ENCODE peak calls at places on chromosomes 1 and 21, in six cellular contexts. X is Peyer's patch, V is stromal cell of bone marrow, I is cardiac fibroblast, M is C1 segment of cervical spinal cord, N is H4. C is an unnamed sample.

GRCh38 chr1:72557446-72558049 is 275.2 kb upstream of the NEGR1 start:
- DNase-seq in X (no peak), V (peak; percentile 21), I (peak; percentile 59), M (no peak), N (peak; percentile 74), C (no peak)

GRCh38 chr1:11178021-11179015 is 10.8 kb upstream of the ANGPTL7 start:
- DNase-seq in X (no peak), V (no peak), I (no peak), M (no peak), N (no peak), C (no peak)

GRCh38 chr1:48595613-48596012 is 123.6 kb upstream of the SPATA6 start:
- DNase-seq in X (no peak), V (no peak), I (no peak), M (no peak), N (no peak), C (no peak)

GRCh38 chr1:85607913-85608250 is 27.3 kb downstream of the CCN1 start:
- DNase-seq in X (no peak), V (no peak), I (no peak), M (no peak), N (no peak), C (no peak)

GRCh38 chr1:168225476-168226190 is at the start of gene SFT2D2:
- DNase-seq in X (peak; percentile 75), V (peak; percentile 54), I (peak; percentile 69), M (peak; percentile 82), N (peak; percentile 63), C (peak; percentile 89)

GRCh38 chr1:43065191-43065590 is 106.5 kb upstream of the SLC2A1 start:
- DNase-seq in X (no peak), V (no peak), I (no peak), M (no peak), N (no peak), C (no peak)

GRCh38 chr1:3978196-3978927 is 78.3 kb upstream of the C1orf174 start:
- DNase-seq in X (no peak), V (no peak), I (no peak), M (no peak), N (no peak), C (no peak)

GRCh38 chr1:93672069-93672468 is 9.6 kb downstream of the BCAR3 start:
- DNase-seq in X (peak; percentile 26), V (no peak), I (peak; percentile 92), M (no peak), N (peak; percentile 49), C (no peak)

GRCh38 chr1:7109901-7110300 is 324.6 kb downstream of the CAMTA1 start:
- DNase-seq in X (no peak), V (no peak), I (no peak), M (no peak), N (no peak), C (no peak)

GRCh38 chr1:156194300-156194652 is 372 bp downstream of the SLC25A44 start:
- DNase-seq in X (no peak), V (no peak), I (peak; percentile 19), M (no peak), N (no peak), C (no peak)

GRCh38 chr1:30684259-30684658 is 39.1 kb downstream of the MATN1 start:
- DNase-seq in X (no peak), V (no peak), I (no peak), M (no peak), N (no peak), C (no peak)

GRCh38 chr1:205301842-205302588 is 19.5 kb downstream of the NUAK2 start:
- DNase-seq in X (no peak), V (no peak), I (peak; percentile 66), M (no peak), N (no peak), C (no peak)

GRCh38 chr21:44436111-44436611 is 19.1 kb upstream of the LRRC3 start:
- DNase-seq in X (no peak), V (no peak), I (no peak), M (no peak), N (no peak), C (no peak)

GRCh38 chr1:93907718-93908117 is 1.5 kb downstream of the GCLM start:
- DNase-seq in X (no peak), V (no peak), I (peak; percentile 58), M (no peak), N (peak; percentile 43), C (peak; percentile 17)

GRCh38 chr1:160827418-160827817 is 31.4 kb downstream of the LY9 start:
- DNase-seq in X (no peak), V (no peak), I (no peak), M (no peak), N (no peak), C (no peak)

GRCh38 chr1:242431786-242432185 is 92.7 kb downstream of the PLD5 start:
- DNase-seq in X (no peak), V (no peak), I (no peak), M (no peak), N (no peak), C (no peak)

GRCh38 chr1:234841710-234842231 is 231.8 kb upstream of the IRF2BP2 start:
- DNase-seq in X (peak; percentile 41), V (no peak), I (peak; percentile 49), M (no peak), N (no peak), C (no peak)

GRCh38 chr1:181416268-181416855 is 67.0 kb upstream of the CACNA1E start:
- DNase-seq in X (no peak), V (no peak), I (no peak), M (no peak), N (no peak), C (no peak)

GRCh38 chr1:208233546-208233945 is 10.6 kb downstream of the PLXNA2 start:
- DNase-seq in X (no peak), V (no peak), I (peak; percentile 39), M (peak; percentile 67), N (no peak), C (no peak)

GRCh38 chr1:18299441-18300338 is 181.0 kb upstream of the KLHDC7A start:
- DNase-seq in X (no peak), V (no peak), I (peak; percentile 2), M (no peak), N (no peak), C (no peak)

GRCh38 chr1:203083463-203083921 is 2.3 kb downstream of the MYOG start:
- DNase-seq in X (no peak), V (no peak), I (no peak), M (no peak), N (no peak), C (no peak)

GRCh38 chr1:155940531-155940992 is 876 bp upstream of the RXFP4 start:
- DNase-seq in X (no peak), V (no peak), I (peak; percentile 72), M (no peak), N (peak; percentile 54), C (peak; percentile 37)